ENCODE peak calls at places on chromosomes 2 and 18, in six cellular contexts. P is HepG2, F is K562, J is GM12891, X is GM12878, N is H1. D is an unnamed sample.

GRCh38 chr2:28025116-28025515 is 134.6 kb downstream of the BABAM2 start:
- DNase-seq in P (no peak), F (no peak), J (no peak), X (no peak), N (no peak), D (no peak)

GRCh38 chr2:233469261-233470006 is 97.1 kb downstream of the USP40 start:
- DNase-seq in P (no peak), F (peak), J (no peak), X (no peak), N (no peak), D (no peak)

GRCh38 chr2:121510857-121511256 is 19.8 kb upstream of the RNU4ATAC start:
- DNase-seq in P (no peak), F (no peak), J (no peak), X (no peak), N (no peak), D (no peak)

GRCh38 chr2:9174771-9175441 is 31.7 kb upstream of the ASAP2 start:
- DNase-seq in P (no peak), F (no peak), J (no peak), X (no peak), N (peak), D (no peak)

GRCh38 chr2:239983004-239983778 is 42.0 kb downstream of the NDUFA10 start:
- DNase-seq in P (no peak), F (no peak), J (no peak), X (no peak), N (no peak), D (no peak)

GRCh38 chr2:132725716-132726115 is 55.7 kb upstream of the LYPD1 start:
- DNase-seq in P (no peak), F (no peak), J (no peak), X (no peak), N (no peak), D (no peak)

GRCh38 chr2:10407841-10408648 is 40.1 kb downstream of the ODC1 start:
- DNase-seq in P (peak), F (peak), J (peak), X (peak), N (no peak), D (peak)

GRCh38 chr18:48186084-48186798 is 222.9 kb downstream of the ZBTB7C start:
- DNase-seq in P (no peak), F (no peak), J (no peak), X (no peak), N (no peak), D (no peak)

GRCh38 chr2:152638590-152638989 is 78.7 kb downstream of the PRPF40A start:
- DNase-seq in P (no peak), F (no peak), J (no peak), X (no peak), N (no peak), D (no peak)

GRCh38 chr2:66987747-66988146 is 409.4 kb upstream of the ETAA1 start:
- DNase-seq in P (no peak), F (no peak), J (no peak), X (no peak), N (no peak), D (no peak)

GRCh38 chr2:112915300-112916144 is 4.6 kb downstream of the IL37 start:
- DNase-seq in P (no peak), F (no peak), J (no peak), X (no peak), N (no peak), D (no peak)

GRCh38 chr2:66446178-66446860 is 11.4 kb downstream of the MEIS1 start:
- DNase-seq in P (no peak), F (no peak), J (no peak), X (no peak), N (no peak), D (no peak)

GRCh38 chr2:195613922-195614321 is 43.1 kb upstream of the SLC39A10 start:
- DNase-seq in P (peak), F (peak), J (no peak), X (no peak), N (no peak), D (no peak)

GRCh38 chr18:59211629-59212028 is 8.3 kb upstream of the GRP start:
- DNase-seq in P (no peak), F (no peak), J (no peak), X (no peak), N (no peak), D (no peak)

GRCh38 chr2:222844323-222844722 is 16.5 kb upstream of the ACSL3 start:
- DNase-seq in P (no peak), F (no peak), J (no peak), X (no peak), N (no peak), D (no peak)

GRCh38 chr2:44789971-44790721 is 151.4 kb upstream of the SIX3 start:
- DNase-seq in P (no peak), F (no peak), J (no peak), X (no peak), N (no peak), D (no peak)

GRCh38 chr2:200777275-200777674 is 34.4 kb upstream of the BZW1 start:
- DNase-seq in P (peak), F (no peak), J (no peak), X (no peak), N (no peak), D (no peak)

GRCh38 chr2:19352946-19353720 is 5.3 kb downstream of the OSR1 start:
- DNase-seq in P (no peak), F (no peak), J (no peak), X (no peak), N (no peak), D (no peak)

GRCh38 chr2:11658623-11659475 is 11.1 kb downstream of the NTSR2 start:
- DNase-seq in P (no peak), F (no peak), J (no peak), X (no peak), N (no peak), D (no peak)

DNA sequence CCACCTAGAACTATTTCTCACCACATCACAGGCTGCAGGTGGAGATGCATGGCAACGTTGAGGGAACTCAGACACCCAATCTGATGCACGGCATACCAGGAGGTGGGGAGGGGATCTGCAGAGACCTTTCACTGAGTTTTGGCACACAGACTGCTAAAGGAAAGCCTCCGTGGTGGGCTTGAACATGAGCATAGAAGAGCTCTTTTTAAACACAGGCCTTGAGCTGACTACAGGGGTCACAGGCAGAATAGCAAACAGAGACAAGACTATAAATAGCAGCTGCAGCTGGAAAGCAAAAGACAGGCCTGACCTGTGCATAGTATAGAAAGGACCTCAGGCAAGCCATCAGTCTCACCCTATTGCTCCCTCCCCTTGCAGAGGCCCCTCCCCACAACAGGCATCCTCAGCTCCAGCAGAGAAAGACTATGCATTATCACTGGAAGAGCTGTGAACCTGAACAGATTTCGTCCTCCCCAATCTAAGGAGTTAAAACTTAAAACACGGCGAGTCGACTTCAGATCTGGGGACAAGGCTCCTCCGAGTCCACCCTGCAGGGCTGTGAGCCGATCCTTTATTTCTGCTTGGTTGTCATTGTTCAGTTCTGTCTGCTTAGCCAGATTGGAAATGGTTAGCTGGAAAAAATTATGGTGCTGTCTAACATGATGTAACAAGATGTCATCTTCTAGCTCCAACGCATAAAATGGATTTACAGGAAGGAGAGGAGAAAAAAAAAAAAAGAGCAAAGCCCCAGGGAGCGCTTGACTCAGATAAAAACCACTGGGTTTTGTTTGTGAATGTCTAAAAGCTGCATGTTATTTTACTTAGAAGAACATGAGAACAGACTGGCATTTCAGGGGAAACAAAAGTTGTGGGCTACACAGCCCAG is 25.3 kb upstream of the LCLAT1 start:
- DNase-seq in P (no peak), F (no peak), J (no peak), X (peak), N (no peak), D (no peak)
- TF ChIP-seq TAF1 in P (no peak), F (no peak), J (no peak), X (no peak), N (no peak), D (no peak)

GRCh38 chr2:74001121-74001520 is 16.4 kb downstream of the TET3 start:
- DNase-seq in P (no peak), F (no peak), J (no peak), X (no peak), N (no peak), D (no peak)

GRCh38 chr2:74001781-74002514 is 17.2 kb downstream of the TET3 start:
- DNase-seq in P (no peak), F (no peak), J (no peak), X (no peak), N (no peak), D (no peak)

GRCh38 chr2:74004212-74005182 is 19.8 kb downstream of the TET3 start:
- DNase-seq in P (no peak), F (peak), J (no peak), X (no peak), N (no peak), D (no peak)

GRCh38 chr2:74003494-74004211 is 18.9 kb downstream of the TET3 start:
- DNase-seq in P (no peak), F (peak), J (no peak), X (no peak), N (no peak), D (no peak)

DNA sequence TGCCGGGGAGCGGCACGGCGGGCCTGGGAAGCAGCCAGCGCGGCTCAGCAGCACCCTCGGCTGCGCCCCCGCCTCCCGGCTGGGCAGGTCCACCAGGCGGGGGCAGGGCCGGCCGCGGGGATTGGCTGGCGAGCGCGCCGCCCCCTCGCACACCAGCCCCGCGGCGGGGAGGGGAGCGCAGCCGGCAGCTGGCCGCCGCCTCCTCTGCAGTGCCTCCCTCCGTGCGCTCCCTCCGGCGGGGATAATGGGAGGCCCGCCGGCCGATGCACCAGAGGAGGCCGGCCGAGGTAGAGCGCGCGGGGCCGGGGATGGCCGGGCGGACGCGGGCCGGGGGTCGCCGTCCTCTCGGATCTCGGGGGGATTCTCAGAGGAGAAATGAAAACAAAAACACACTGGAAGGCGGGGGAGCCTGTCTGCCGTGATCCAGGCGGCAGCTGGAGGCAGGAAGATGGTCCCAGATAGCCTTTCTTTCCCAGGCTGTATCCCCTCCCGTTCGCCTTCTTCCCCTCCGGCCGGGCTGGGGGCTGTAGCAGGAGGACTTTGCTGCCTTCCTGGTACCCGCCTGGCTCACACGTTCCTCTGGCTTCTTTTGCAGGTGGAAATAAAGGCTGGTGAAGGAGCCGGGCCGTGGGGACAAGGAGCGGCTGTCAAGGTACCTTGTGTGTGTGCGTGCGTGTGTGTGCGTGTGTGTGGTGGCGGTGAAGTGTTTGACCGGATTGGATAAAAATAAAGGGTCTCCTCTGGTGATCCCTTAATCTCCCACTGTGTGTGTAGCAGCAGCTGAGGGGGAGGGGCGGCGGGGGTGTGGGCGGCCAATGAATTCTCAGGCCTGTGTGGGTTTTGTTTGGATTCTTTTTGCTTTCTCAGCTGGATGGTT is 18.0 kb downstream of the TET3 start:
- DNase-seq in P (peak), F (peak), J (peak), X (no peak), N (no peak), D (peak)
- TF ChIP-seq POLR2A in P (no peak), F (no peak), J (no peak), X (peak), N (no peak), D (no peak)

GRCh38 chr2:180048256-180048655 is 41.2 kb upstream of the CWC22 start:
- DNase-seq in P (no peak), F (no peak), J (no peak), X (no peak), N (no peak), D (no peak)
- TF ChIP-seq POLR2AphosphoS5 in P (no peak), F (no peak), J (no peak), X (no peak), N (no peak), D (no peak)

GRCh38 chr2:104028066-104028465 is 825.8 kb upstream of the POU3F3 start:
- DNase-seq in P (no peak), F (no peak), J (no peak), X (no peak), N (no peak), D (no peak)

GRCh38 chr2:104033399-104033798 is 820.5 kb upstream of the POU3F3 start:
- DNase-seq in P (no peak), F (no peak), J (no peak), X (no peak), N (no peak), D (no peak)
- TF ChIP-seq TAF1 in P (no peak), F (no peak), J (no peak), X (no peak), N (no peak), D (no peak)

DNA sequence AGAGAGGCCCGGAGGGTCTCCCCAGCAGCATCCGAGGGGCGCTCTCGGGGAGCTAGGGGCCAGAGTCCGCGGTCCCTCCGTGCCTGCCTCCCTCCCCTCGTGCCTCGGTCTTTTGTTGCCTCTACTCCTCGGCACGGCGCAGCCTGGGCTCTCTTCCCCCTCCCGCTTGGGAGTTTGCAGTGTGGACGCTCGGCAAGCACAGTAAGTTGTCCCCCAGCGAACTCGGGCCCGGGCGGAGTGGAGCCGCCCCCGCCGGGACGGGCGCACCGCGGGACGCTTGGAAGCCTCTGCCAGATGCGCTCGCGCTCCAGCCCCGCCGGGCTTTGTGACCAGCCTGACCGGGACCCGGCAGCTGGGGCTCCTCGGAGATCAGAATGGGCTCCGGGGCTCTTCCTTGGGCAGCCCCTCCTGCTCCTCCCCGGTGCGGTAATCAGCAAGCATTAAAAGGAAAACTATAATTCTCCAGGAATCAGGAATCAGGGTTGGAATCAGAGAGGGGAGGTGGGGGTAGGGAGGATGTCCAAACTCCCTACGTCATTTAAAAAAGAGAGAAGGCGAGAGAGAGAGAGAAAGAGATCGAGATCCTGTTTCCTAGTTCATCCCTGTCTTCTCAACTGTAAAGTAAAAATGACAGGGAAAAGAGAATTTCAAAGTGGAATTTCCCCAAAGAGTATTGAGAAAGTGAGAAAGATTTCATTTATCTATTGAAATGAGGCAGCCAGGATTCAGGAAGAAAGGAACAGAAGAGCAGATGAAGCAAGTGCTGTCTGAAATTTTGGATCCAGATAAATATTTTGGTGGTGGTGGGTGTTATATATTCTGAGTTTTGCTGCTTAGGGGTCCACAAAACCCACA is 791 bp upstream of the TMEM200C start:
- DNase-seq in P (no peak), F (no peak), J (no peak), X (no peak), N (no peak), D (peak)
- TF ChIP-seq POLR2A in P (no peak), F (no peak), J (no peak), X (no peak), N (no peak), D (no peak)

GRCh38 chr2:156437876-156438410 is 1.8 kb downstream of the GPD2 start:
- DNase-seq in P (no peak), F (no peak), J (no peak), X (no peak), N (no peak), D (no peak)

GRCh38 chr2:156435725-156436476 is at the start of gene GPD2:
- DNase-seq in P (no peak), F (peak), J (peak), X (no peak), N (peak), D (peak)

GRCh38 chr2:156435392-156435724 is 821 bp upstream of the GPD2 start:
- DNase-seq in P (no peak), F (no peak), J (no peak), X (no peak), N (no peak), D (no peak)

GRCh38 chr2:156436477-156437085 is 402 bp downstream of the GPD2 start:
- DNase-seq in P (no peak), F (no peak), J (no peak), X (no peak), N (no peak), D (peak)

DNA sequence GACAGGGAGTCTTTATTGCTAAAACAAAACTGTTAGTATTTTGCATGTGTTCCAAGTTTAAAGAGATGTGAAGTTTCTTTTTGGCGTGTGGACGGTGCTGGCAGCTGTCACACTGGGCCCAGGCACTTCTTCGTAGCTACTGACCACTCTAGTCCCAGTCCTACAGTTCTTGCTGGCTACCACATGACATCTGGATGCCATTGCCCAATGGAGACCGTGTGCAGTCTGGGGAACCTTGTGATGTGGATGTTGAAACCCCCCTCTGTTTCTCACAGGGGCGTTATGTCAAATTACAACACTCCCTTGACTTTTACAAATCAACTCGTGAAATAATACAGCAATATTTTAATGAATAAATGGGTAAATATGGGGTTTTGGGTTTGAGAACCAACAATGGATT is 1.1 kb downstream of the GPD2 start:
- DNase-seq in P (no peak), F (no peak), J (no peak), X (no peak), N (no peak), D (no peak)
- TF ChIP-seq POLR2AphosphoS5 in P (no peak), F (no peak), J (no peak), X (no peak), N (no peak), D (no peak)

GRCh38 chr18:76973512-76974302 is 151.3 kb downstream of the ZNF236 start:
- DNase-seq in P (no peak), F (no peak), J (no peak), X (no peak), N (no peak), D (no peak)
- TF ChIP-seq TAF1 in P (no peak), F (no peak), J (no peak), X (no peak), N (no peak), D (no peak)